ENCODE peak calls at places on chromosomes 6 and 20, in seven cellular contexts. S, Q, T, U, K, R and J are unnamed samples.

GRCh38 chr20:58818585-58819285 is 32.0 kb downstream of the GNAS-AS1 start:
- DNase-seq in Q (no peak), S (no peak), U (peak; percentile 91), T (no peak), R (no peak), K (no peak), J (no peak)

GRCh38 chr6:49556429-49556837 is 6.0 kb downstream of the C6orf141 start:
- DNase-seq in S (no peak), T (no peak), U (no peak), Q (no peak), R (no peak), K (no peak), J (no peak)

GRCh38 chr6:25971187-25971811 is 8.7 kb downstream of the TRIM38 start:
- DNase-seq in U (no peak), R (no peak), T (no peak), S (no peak), Q (no peak), K (no peak), J (no peak)

GRCh38 chr6:156021746-156022396 is 566.2 kb upstream of the NOX3 start:
- DNase-seq in U (no peak), S (no peak), R (no peak), T (no peak), Q (no peak), K (no peak), J (no peak)

GRCh38 chr6:4008324-4009047 is 70.5 kb downstream of the FAM217A start:
- DNase-seq in S (peak; percentile 46), T (no peak), Q (no peak), U (no peak), K (no peak), R (no peak), J (no peak)

GRCh38 chr6:127514396-127515227 is 4.5 kb downstream of the MTCL3 start:
- DNase-seq in T (no peak), Q (no peak), R (no peak), S (peak; percentile 58), K (peak; percentile 52), U (peak; percentile 93), J (no peak)

GRCh38 chr6:13952101-13952500 is 27.3 kb downstream of the RNF182 start:
- DNase-seq in S (no peak), U (no peak), T (no peak), R (no peak), K (no peak), Q (no peak), J (no peak)

GRCh38 chr6:150697515-150697914 is 97.8 kb downstream of the PLEKHG1 start:
- DNase-seq in U (no peak), S (no peak), R (no peak), T (no peak), K (no peak), Q (no peak), J (no peak)

GRCh38 chr20:56433880-56434255 is 21.8 kb downstream of the CASS4 start:
- DNase-seq in Q (no peak), U (no peak), T (no peak), K (no peak), R (no peak), S (no peak), J (no peak)

GRCh38 chr6:3850451-3851203 is 1.5 kb downstream of the FAM50B start:
- DNase-seq in S (peak; percentile 19), K (peak; percentile 25), R (no peak), T (no peak), U (no peak), Q (no peak), J (no peak)

GRCh38 chr20:49432562-49432961 is 49.9 kb downstream of the KCNB1 start:
- DNase-seq in K (no peak), U (no peak), T (no peak), R (no peak), Q (no peak), S (no peak), J (no peak)

GRCh38 chr6:326896-327537 is 34.7 kb downstream of the DUSP22 start:
- DNase-seq in Q (no peak), R (no peak), U (no peak), T (peak; percentile 81), K (no peak), S (no peak), J (peak; percentile 82)

GRCh38 chr6:158358450-158359077 is 46.3 kb downstream of the TULP4 start:
- DNase-seq in S (no peak), U (peak; percentile 43), T (no peak), R (no peak), K (no peak), Q (no peak), J (no peak)

GRCh38 chr6:16766043-16766521 is 4.8 kb upstream of the ATXN1 start:
- DNase-seq in T (no peak), S (no peak), Q (no peak), K (no peak), R (no peak), U (no peak), J (no peak)

GRCh38 chr6:138454976-138455706 is 44.2 kb downstream of the NHSL1 start:
- DNase-seq in R (no peak), T (no peak), U (peak; percentile 25), S (peak; percentile 67), Q (no peak), K (peak; percentile 39), J (no peak)

GRCh38 chr6:16179970-16180431 is 51.1 kb downstream of the MYLIP start:
- DNase-seq in K (peak; percentile 45), S (peak; percentile 82), T (no peak), Q (no peak), U (no peak), R (no peak), J (no peak)